ENCODE peak calls at places on chromosomes 12 and 14, in seven cellular contexts. Y is H9, I is IMR-90, H is neuronal stem cell, L is trophoblast cell, S is mesendoderm, D is H1. M is an unnamed sample.

GRCh38 chr12:78306236-78306635 is 475.5 kb downstream of the NAV3 start:
- DNase-seq in Y (no peak), L (peak), D (no peak), S (no peak), I (no peak), H (no peak), M (no peak)

GRCh38 chr12:6053541-6053940 is 70.9 kb downstream of the VWF start:
- DNase-seq in L (peak), S (peak), D (no peak), Y (no peak), I (peak), H (no peak), M (no peak)

GRCh38 chr14:23861666-23862065 is 91.9 kb upstream of the DHRS4 start:
- DNase-seq in D (no peak), Y (peak), I (no peak), H (no peak), L (no peak), S (peak), M (no peak)

GRCh38 chr14:51023964-51024363 is 70.9 kb downstream of the TRIM9 start:
- DNase-seq in Y (no peak), D (no peak), S (no peak), H (no peak), I (no peak), L (no peak), M (no peak)

GRCh38 chr12:52691076-52691764 is 11.0 kb upstream of the KRT1 start:
- DNase-seq in Y (peak), S (no peak), L (peak), H (no peak), I (no peak), D (peak), M (no peak)

GRCh38 chr12:22312336-22312735 is 22.2 kb downstream of the ST8SIA1 start:
- DNase-seq in D (no peak), S (no peak), Y (no peak), H (no peak), I (peak), L (peak), M (no peak)

GRCh38 chr12:46477541-46477940 is 105.0 kb upstream of the SLC38A2 start:
- DNase-seq in L (no peak), D (no peak), Y (no peak), S (no peak), I (no peak), H (no peak), M (peak)

GRCh38 chr12:131605304-131605829 is 105.5 kb upstream of the SFSWAP start:
- DNase-seq in Y (no peak), H (no peak), L (peak), S (no peak), I (no peak), D (no peak), M (no peak)

GRCh38 chr12:45010051-45010450 is 40.8 kb downstream of the DBX2 start:
- DNase-seq in H (no peak), L (no peak), Y (no peak), D (no peak), I (no peak), S (no peak), M (no peak)

GRCh38 chr14:105477659-105478623 is 3.3 kb downstream of the CRIP2 start:
- DNase-seq in S (no peak), L (no peak), H (no peak), D (no peak), Y (no peak), I (no peak), M (no peak)

GRCh38 chr14:99744199-99744872 is 48.9 kb upstream of the EML1 start:
- DNase-seq in Y (peak), D (no peak), L (peak), I (peak), S (peak), H (no peak), M (peak)

GRCh38 chr14:56487090-56487667 is 92.4 kb upstream of the TMEM260 start:
- DNase-seq in D (no peak), S (peak), H (no peak), L (peak), Y (no peak), I (peak), M (peak)

GRCh38 chr14:73258845-73259611 is 21.7 kb downstream of the PAPLN start:
- DNase-seq in I (no peak), H (no peak), D (no peak), L (no peak), S (no peak), Y (no peak), M (no peak)

GRCh38 chr12:6697584-6698351 is 2.8 kb downstream of the PIANP start:
- DNase-seq in Y (peak), D (peak), S (peak), L (peak), H (peak), I (peak), M (peak)

GRCh38 chr12:132133952-132134652 is 10.0 kb downstream of the DDX51 start:
- DNase-seq in I (no peak), D (no peak), Y (peak), L (peak), S (peak), H (no peak), M (no peak)

GRCh38 chr12:124565656-124566180 is 1.7 kb downstream of the NCOR2 start:
- DNase-seq in Y (no peak), I (no peak), L (no peak), H (no peak), S (peak), D (no peak), M (no peak)

GRCh38 chr12:54588110-54588831 is at the start of gene PPP1R1A:
- DNase-seq in Y (peak), I (no peak), H (peak), D (peak), S (peak), L (peak), M (no peak)

GRCh38 chr12:51323317-51323960 is 535 bp downstream of the BIN2 start:
- DNase-seq in D (no peak), Y (no peak), I (no peak), H (no peak), L (peak), S (no peak), M (no peak)

GRCh38 chr12:131242741-131243496 is 289.2 kb downstream of the ADGRD1 start:
- DNase-seq in D (peak), H (no peak), Y (peak), S (peak), L (no peak), I (no peak), M (no peak)

GRCh38 chr14:90661881-90662280 is 154.3 kb downstream of the TTC7B start:
- DNase-seq in Y (no peak), H (no peak), L (no peak), S (no peak), D (peak), I (no peak), M (no peak)

GRCh38 chr14:54267172-54267571 is 129.6 kb upstream of the CDKN3 start:
- DNase-seq in I (no peak), H (no peak), Y (no peak), D (no peak), S (peak), L (no peak), M (no peak)

GRCh38 chr12:31390991-31391390 is 65.0 kb upstream of the SINHCAF start:
- DNase-seq in L (peak), D (no peak), I (no peak), H (no peak), Y (no peak), S (peak), M (no peak)

GRCh38 chr14:65302571-65303184 is 109.9 kb upstream of the FUT8 start:
- DNase-seq in D (no peak), Y (no peak), L (no peak), H (no peak), S (no peak), I (no peak), M (no peak)

GRCh38 chr14:64394973-64395633 is 7.0 kb downstream of the MTHFD1 start:
- DNase-seq in L (no peak), D (no peak), S (no peak), H (no peak), Y (no peak), I (no peak), M (no peak)

GRCh38 chr12:67790660-67791059 is 142.1 kb downstream of the DYRK2 start:
- DNase-seq in I (peak), H (no peak), Y (no peak), S (no peak), D (no peak), L (no peak), M (no peak)

GRCh38 chr12:69062838-69063237 is 129.9 kb upstream of the CPM start:
- DNase-seq in Y (no peak), L (no peak), S (no peak), H (no peak), I (peak), D (no peak), M (no peak)

GRCh38 chr12:66409195-66409871 is 107.0 kb downstream of the HELB start:
- DNase-seq in D (peak), L (peak), H (peak), I (peak), Y (peak), S (peak), M (peak)

GRCh38 chr14:91380610-91381371 is 36.8 kb downstream of the CCDC88C start:
- DNase-seq in S (no peak), D (no peak), I (no peak), Y (no peak), L (no peak), H (no peak), M (no peak)

GRCh38 chr14:82504894-82505293 is 971.2 kb upstream of the SEL1L start:
- DNase-seq in S (no peak), Y (no peak), I (no peak), D (no peak), L (no peak), H (no peak), M (no peak)

GRCh38 chr14:97626088-97626487 is 828.9 kb downstream of the VRK1 start:
- DNase-seq in H (no peak), S (no peak), I (no peak), Y (no peak), L (no peak), D (no peak), M (no peak)

GRCh38 chr14:22769369-22769768 is 2.9 kb downstream of the OXA1L start:
- DNase-seq in L (no peak), I (no peak), S (no peak), Y (no peak), H (no peak), D (no peak), M (no peak)

GRCh38 chr14:22766457-22767322 is at the start of gene OXA1L:
- DNase-seq in D (peak), H (peak), Y (peak), L (peak), I (peak), S (peak), M (peak)

GRCh38 chr14:22768947-22769346 is 2.5 kb downstream of the OXA1L start:
- DNase-seq in H (no peak), D (no peak), I (no peak), Y (no peak), L (no peak), S (no peak), M (no peak)

GRCh38 chr14:22764382-22764781 is 2.1 kb upstream of the OXA1L start:
- DNase-seq in I (no peak), H (no peak), L (no peak), D (no peak), S (no peak), Y (no peak), M (no peak)

GRCh38 chr14:22767323-22767589 is 768 bp downstream of the OXA1L start:
- DNase-seq in Y (no peak), L (no peak), S (no peak), D (no peak), H (no peak), I (no peak), M (no peak)
- H3K18ac ChIP-seq in Y (no peak), L (no peak), S (no peak), D (no peak), H (no peak), I (no peak), M (no peak)

GRCh38 chr12:62278022-62278421 is 17.8 kb downstream of the USP15 start:
- DNase-seq in L (no peak), S (no peak), D (no peak), H (no peak), I (no peak), Y (no peak), M (no peak)
- H3K18ac ChIP-seq in L (no peak), S (no peak), D (no peak), H (no peak), I (no peak), Y (no peak), M (no peak)

DNA sequence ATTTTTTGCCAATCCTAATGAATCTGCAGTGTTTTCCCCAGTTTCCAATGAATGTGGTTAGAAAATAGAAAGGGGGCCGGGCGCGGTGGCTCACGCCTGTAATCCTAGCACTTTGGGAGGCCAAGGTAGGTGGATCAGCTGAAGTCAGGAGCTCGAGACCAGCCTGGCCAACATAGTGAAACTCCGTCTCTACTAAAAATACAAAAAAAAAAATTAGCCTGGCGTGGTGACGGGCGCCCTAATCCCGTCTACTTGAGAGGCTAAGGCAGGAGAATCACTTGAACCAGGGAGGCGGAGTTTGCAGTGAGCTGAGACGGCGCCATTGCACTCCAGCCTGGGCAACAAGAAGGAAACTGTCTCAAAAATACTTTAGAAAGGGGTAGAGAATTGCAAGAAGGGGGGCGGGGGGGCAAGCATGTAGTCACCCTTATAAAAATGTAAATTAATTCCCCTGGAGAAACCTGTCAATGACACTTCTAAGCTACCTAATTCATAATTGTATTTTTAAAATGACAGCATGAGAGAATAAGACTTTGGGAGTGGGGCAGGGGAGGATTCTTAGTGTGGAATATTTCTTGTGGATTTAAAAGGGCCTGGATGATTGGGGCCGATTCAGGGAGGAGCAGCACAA is 1.7 kb downstream of the KLHDC2 start:
- DNase-seq in L (no peak), D (no peak), H (no peak), S (no peak), Y (no peak), I (no peak), M (no peak)
- H3K18ac ChIP-seq in L (no peak), D (no peak), H (no peak), S (no peak), Y (no peak), I (no peak), M (no peak)

GRCh38 chr14:95518045-95518751 is 1.7 kb upstream of the SYNE3 start:
- DNase-seq in S (no peak), Y (no peak), D (no peak), I (peak), L (peak), H (no peak), M (peak)
- H3K18ac ChIP-seq in S (no peak), Y (no peak), D (no peak), I (no peak), L (no peak), H (no peak), M (no peak)